ENCODE peak calls at places on chromosomes 6 and 20, in seven cellular contexts. One of them, this sample, is unnamed.

GRCh38 chr20:61576372-61576771 is 324.3 kb downstream of the CDH4 start:
- DNase-seq in HFFc6: no peak
- DNase-seq in cardiac muscle cell: no peak
- DNase-seq in cardiac fibroblast: no peak
- DNase-seq in fibroblast of pulmonary artery: no peak
- DNase-seq in AG04449: no peak
- DNase-seq in esophagus squamous epithelium: no peak
- DNase-seq in this sample: no peak

GRCh38 chr20:51062065-51062464 is 39.2 kb upstream of the KCNG1 start:
- DNase-seq in HFFc6: no peak
- DNase-seq in AG04449: no peak
- DNase-seq in esophagus squamous epithelium: no peak
- DNase-seq in fibroblast of pulmonary artery: peak
- DNase-seq in cardiac muscle cell: peak
- DNase-seq in cardiac fibroblast: no peak
- DNase-seq in this sample: no peak

GRCh38 chr20:46130534-46130933 is 12.4 kb downstream of the CD40 start:
- DNase-seq in cardiac fibroblast: no peak
- DNase-seq in fibroblast of pulmonary artery: no peak
- DNase-seq in cardiac muscle cell: no peak
- DNase-seq in HFFc6: no peak
- DNase-seq in AG04449: no peak
- DNase-seq in esophagus squamous epithelium: no peak
- DNase-seq in this sample: no peak

GRCh38 chr6:15596241-15596896 is 66.5 kb downstream of the DTNBP1 start:
- DNase-seq in cardiac muscle cell: peak
- DNase-seq in fibroblast of pulmonary artery: peak
- DNase-seq in AG04449: no peak
- DNase-seq in cardiac fibroblast: peak
- DNase-seq in esophagus squamous epithelium: no peak
- DNase-seq in HFFc6: no peak
- DNase-seq in this sample: no peak

GRCh38 chr6:125711013-125711675 is 38.3 kb upstream of the HEY2 start:
- DNase-seq in AG04449: no peak
- DNase-seq in cardiac fibroblast: no peak
- DNase-seq in HFFc6: no peak
- DNase-seq in fibroblast of pulmonary artery: no peak
- DNase-seq in cardiac muscle cell: no peak
- DNase-seq in esophagus squamous epithelium: no peak
- DNase-seq in this sample: no peak

GRCh38 chr6:110217255-110217654 is 37.0 kb downstream of the CDC40 start:
- DNase-seq in cardiac muscle cell: no peak
- DNase-seq in fibroblast of pulmonary artery: no peak
- DNase-seq in HFFc6: peak
- DNase-seq in cardiac fibroblast: no peak
- DNase-seq in esophagus squamous epithelium: no peak
- DNase-seq in AG04449: no peak
- DNase-seq in this sample: no peak

GRCh38 chr6:28323813-28324424 is 12.0 kb downstream of the ZSCAN31 start:
- DNase-seq in cardiac muscle cell: no peak
- DNase-seq in fibroblast of pulmonary artery: no peak
- DNase-seq in esophagus squamous epithelium: no peak
- DNase-seq in AG04449: no peak
- DNase-seq in cardiac fibroblast: no peak
- DNase-seq in HFFc6: no peak
- DNase-seq in this sample: no peak

GRCh38 chr20:9483131-9483530 is 31.3 kb upstream of the LAMP5 start:
- DNase-seq in cardiac muscle cell: no peak
- DNase-seq in esophagus squamous epithelium: no peak
- DNase-seq in HFFc6: no peak
- DNase-seq in fibroblast of pulmonary artery: no peak
- DNase-seq in cardiac fibroblast: no peak
- DNase-seq in AG04449: no peak
- DNase-seq in this sample: no peak

GRCh38 chr6:89509719-89510339 is 76.9 kb downstream of the ANKRD6 start:
- DNase-seq in fibroblast of pulmonary artery: no peak
- DNase-seq in cardiac muscle cell: peak
- DNase-seq in HFFc6: no peak
- DNase-seq in cardiac fibroblast: no peak
- DNase-seq in esophagus squamous epithelium: no peak
- DNase-seq in AG04449: no peak
- DNase-seq in this sample: no peak

GRCh38 chr20:58802061-58802460 is 48.6 kb downstream of the GNAS-AS1 start:
- DNase-seq in fibroblast of pulmonary artery: no peak
- DNase-seq in AG04449: no peak
- DNase-seq in cardiac fibroblast: no peak
- DNase-seq in esophagus squamous epithelium: no peak
- DNase-seq in HFFc6: no peak
- DNase-seq in cardiac muscle cell: no peak
- DNase-seq in this sample: no peak

GRCh38 chr6:134389129-134389528 is 71.2 kb upstream of the SGK1 start:
- DNase-seq in fibroblast of pulmonary artery: no peak
- DNase-seq in AG04449: no peak
- DNase-seq in cardiac fibroblast: no peak
- DNase-seq in esophagus squamous epithelium: no peak
- DNase-seq in HFFc6: no peak
- DNase-seq in cardiac muscle cell: no peak
- DNase-seq in this sample: no peak

GRCh38 chr6:45543298-45544235 is 165.8 kb upstream of the SUPT3H start:
- DNase-seq in esophagus squamous epithelium: no peak
- DNase-seq in cardiac fibroblast: peak
- DNase-seq in AG04449: no peak
- DNase-seq in HFFc6: peak
- DNase-seq in fibroblast of pulmonary artery: peak
- DNase-seq in cardiac muscle cell: peak
- DNase-seq in this sample: no peak

GRCh38 chr6:118963003-118963402 is 28.0 kb upstream of the MCM9 start:
- DNase-seq in cardiac muscle cell: peak
- DNase-seq in AG04449: no peak
- DNase-seq in esophagus squamous epithelium: no peak
- DNase-seq in HFFc6: no peak
- DNase-seq in fibroblast of pulmonary artery: peak
- DNase-seq in cardiac fibroblast: peak
- DNase-seq in this sample: no peak

GRCh38 chr6:44100088-44100550 is 27.1 kb downstream of the MRPL14 start:
- DNase-seq in fibroblast of pulmonary artery: peak
- DNase-seq in AG04449: no peak
- DNase-seq in esophagus squamous epithelium: no peak
- DNase-seq in cardiac fibroblast: peak
- DNase-seq in HFFc6: peak
- DNase-seq in cardiac muscle cell: peak
- DNase-seq in this sample: no peak

GRCh38 chr20:24066075-24066700 is 77.6 kb upstream of the GGTLC1 start:
- DNase-seq in cardiac fibroblast: no peak
- DNase-seq in HFFc6: no peak
- DNase-seq in esophagus squamous epithelium: no peak
- DNase-seq in fibroblast of pulmonary artery: no peak
- DNase-seq in cardiac muscle cell: no peak
- DNase-seq in AG04449: no peak
- DNase-seq in this sample: no peak

GRCh38 chr6:55617272-55617671 is 38.3 kb upstream of the HMGCLL1 start:
- DNase-seq in cardiac fibroblast: peak
- DNase-seq in AG04449: no peak
- DNase-seq in fibroblast of pulmonary artery: peak
- DNase-seq in cardiac muscle cell: peak
- DNase-seq in esophagus squamous epithelium: no peak
- DNase-seq in HFFc6: peak
- DNase-seq in this sample: no peak

GRCh38 chr6:87291879-87292278 is 30.5 kb upstream of the SMIM8 start:
- DNase-seq in cardiac muscle cell: no peak
- DNase-seq in HFFc6: no peak
- DNase-seq in esophagus squamous epithelium: no peak
- DNase-seq in fibroblast of pulmonary artery: no peak
- DNase-seq in AG04449: no peak
- DNase-seq in cardiac fibroblast: no peak
- DNase-seq in this sample: no peak

GRCh38 chr20:51802170-51802745 is at the start of gene SALL4:
- DNase-seq in HFFc6: no peak
- DNase-seq in AG04449: no peak
- DNase-seq in esophagus squamous epithelium: no peak
- DNase-seq in cardiac muscle cell: peak
- DNase-seq in cardiac fibroblast: no peak
- DNase-seq in fibroblast of pulmonary artery: no peak
- DNase-seq in this sample: no peak

DNA sequence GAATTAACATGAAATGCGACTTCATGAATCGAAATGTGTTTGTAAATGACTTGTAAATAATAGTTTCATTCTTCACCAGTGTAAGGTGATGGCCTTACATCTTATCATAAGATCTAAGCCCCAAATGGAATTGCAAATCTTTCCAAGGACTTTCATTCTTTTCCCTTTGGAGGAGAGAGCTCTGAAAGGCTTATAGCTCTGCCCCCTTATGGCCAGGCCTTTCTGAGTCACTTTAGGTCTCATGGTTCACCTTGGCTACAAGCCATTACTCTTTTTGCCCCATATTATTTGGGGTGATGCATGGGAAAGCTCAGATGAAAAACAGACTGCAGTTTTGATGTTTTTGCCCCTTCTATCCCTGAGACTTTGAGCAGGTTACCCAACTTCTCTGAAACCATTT is 209.1 kb upstream of the BMP2 start:
- DNase-seq in HFFc6: no peak
- DNase-seq in esophagus squamous epithelium: no peak
- DNase-seq in fibroblast of pulmonary artery: no peak
- DNase-seq in cardiac muscle cell: no peak
- DNase-seq in cardiac fibroblast: no peak
- DNase-seq in AG04449: no peak
- DNase-seq in this sample: no peak
- TF ChIP-seq CTCF in HFFc6: no peak
- TF ChIP-seq CTCF in esophagus squamous epithelium: no peak
- TF ChIP-seq CTCF in fibroblast of pulmonary artery: peak
- TF ChIP-seq CTCF in cardiac muscle cell: no peak
- TF ChIP-seq CTCF in cardiac fibroblast: peak
- TF ChIP-seq CTCF in AG04449: no peak
- TF ChIP-seq CTCF in this sample: no peak

GRCh38 chr6:132551214-132551613 is 1.3 kb upstream of the TAAR8 start:
- DNase-seq in fibroblast of pulmonary artery: no peak
- DNase-seq in esophagus squamous epithelium: no peak
- DNase-seq in cardiac muscle cell: no peak
- DNase-seq in HFFc6: no peak
- DNase-seq in cardiac fibroblast: no peak
- DNase-seq in AG04449: no peak
- DNase-seq in this sample: no peak
- TF ChIP-seq CTCF in fibroblast of pulmonary artery: no peak
- TF ChIP-seq CTCF in esophagus squamous epithelium: no peak
- TF ChIP-seq CTCF in cardiac muscle cell: no peak
- TF ChIP-seq CTCF in HFFc6: no peak
- TF ChIP-seq CTCF in cardiac fibroblast: no peak
- TF ChIP-seq CTCF in AG04449: no peak
- TF ChIP-seq CTCF in this sample: no peak

GRCh38 chr20:31785089-31785488 is 34.1 kb upstream of the MYLK2 start:
- DNase-seq in fibroblast of pulmonary artery: no peak
- DNase-seq in cardiac muscle cell: no peak
- DNase-seq in cardiac fibroblast: no peak
- DNase-seq in esophagus squamous epithelium: no peak
- DNase-seq in HFFc6: no peak
- DNase-seq in AG04449: no peak
- DNase-seq in this sample: no peak

GRCh38 chr20:31780839-31781238 is 38.3 kb upstream of the MYLK2 start:
- DNase-seq in esophagus squamous epithelium: no peak
- DNase-seq in HFFc6: no peak
- DNase-seq in cardiac muscle cell: no peak
- DNase-seq in AG04449: no peak
- DNase-seq in cardiac fibroblast: no peak
- DNase-seq in fibroblast of pulmonary artery: no peak
- DNase-seq in this sample: no peak

GRCh38 chr20:31781945-31782344 is 37.2 kb upstream of the MYLK2 start:
- DNase-seq in cardiac fibroblast: no peak
- DNase-seq in HFFc6: no peak
- DNase-seq in AG04449: no peak
- DNase-seq in fibroblast of pulmonary artery: no peak
- DNase-seq in esophagus squamous epithelium: no peak
- DNase-seq in cardiac muscle cell: no peak
- DNase-seq in this sample: no peak
- TF ChIP-seq CTCF in cardiac fibroblast: no peak
- TF ChIP-seq CTCF in HFFc6: no peak
- TF ChIP-seq CTCF in AG04449: no peak
- TF ChIP-seq CTCF in fibroblast of pulmonary artery: no peak
- TF ChIP-seq CTCF in esophagus squamous epithelium: no peak
- TF ChIP-seq CTCF in cardiac muscle cell: no peak
- TF ChIP-seq CTCF in this sample: no peak

DNA sequence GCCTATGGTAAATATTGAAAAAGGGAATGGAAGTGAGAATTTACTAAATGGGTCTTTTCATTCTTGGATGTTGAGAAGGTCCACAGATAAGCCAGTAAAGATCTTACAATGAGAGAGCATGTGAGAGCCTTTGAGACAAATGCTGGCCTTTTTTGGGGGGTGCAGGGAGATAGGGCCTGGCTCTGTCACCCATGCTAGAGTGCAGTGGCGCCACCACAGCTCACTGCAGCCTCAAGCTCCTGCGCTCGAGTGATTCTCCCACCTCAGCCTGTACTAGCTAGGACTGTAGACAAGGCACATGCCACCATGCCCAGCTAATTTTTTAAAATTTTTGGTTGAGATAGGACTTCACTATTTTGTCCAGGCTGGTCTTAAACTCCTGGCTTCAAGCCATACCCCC is 63.2 kb upstream of the TMEM181 start:
- DNase-seq in cardiac muscle cell: no peak
- DNase-seq in fibroblast of pulmonary artery: no peak
- DNase-seq in HFFc6: no peak
- DNase-seq in esophagus squamous epithelium: no peak
- DNase-seq in cardiac fibroblast: no peak
- DNase-seq in AG04449: no peak
- DNase-seq in this sample: no peak
- TF ChIP-seq CTCF in cardiac muscle cell: no peak
- TF ChIP-seq CTCF in fibroblast of pulmonary artery: no peak
- TF ChIP-seq CTCF in HFFc6: no peak
- TF ChIP-seq CTCF in esophagus squamous epithelium: no peak
- TF ChIP-seq CTCF in cardiac fibroblast: no peak
- TF ChIP-seq CTCF in AG04449: no peak
- TF ChIP-seq CTCF in this sample: no peak

DNA sequence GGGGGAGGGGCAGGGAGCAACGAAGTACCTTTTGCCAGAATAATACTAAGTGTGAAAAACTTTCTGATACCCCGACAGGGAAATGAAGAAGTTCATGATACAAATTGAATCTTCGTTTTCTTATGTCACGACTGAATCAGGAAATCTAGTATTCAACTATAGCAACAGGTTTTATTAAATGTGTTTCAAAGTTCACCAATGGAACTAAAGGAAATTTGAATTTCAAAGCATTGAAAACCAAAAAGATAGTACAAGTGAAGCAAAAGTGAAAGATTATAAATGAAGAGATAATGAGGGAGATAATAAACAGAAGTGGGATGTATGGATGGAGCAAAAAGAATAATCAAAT is 333.2 kb downstream of the ADGRB3 start:
- DNase-seq in cardiac muscle cell: no peak
- DNase-seq in HFFc6: no peak
- DNase-seq in cardiac fibroblast: no peak
- DNase-seq in fibroblast of pulmonary artery: no peak
- DNase-seq in AG04449: no peak
- DNase-seq in esophagus squamous epithelium: no peak
- DNase-seq in this sample: no peak
- TF ChIP-seq CTCF in cardiac muscle cell: no peak
- TF ChIP-seq CTCF in HFFc6: peak
- TF ChIP-seq CTCF in cardiac fibroblast: no peak
- TF ChIP-seq CTCF in fibroblast of pulmonary artery: no peak
- TF ChIP-seq CTCF in AG04449: no peak
- TF ChIP-seq CTCF in esophagus squamous epithelium: no peak
- TF ChIP-seq CTCF in this sample: no peak